ENCODE peak calls at places on chromosomes 16 and 17, in eight cellular contexts. One of them, this sample, is unnamed.

GRCh38 chr17:57097832-57098421 is 12.9 kb downstream of the AKAP1 start:
- DNase-seq in stimulated activated CD8-positive, alpha-beta memory T cell treated with anti-CD3 and anti-CD28 coated beads, Interleukin-4, amount 100 ng/mL, for 1 hour: no peak
- DNase-seq in stimulated activated naive B cell treated with anti-CD40 and anti-IgM and Interleukin-4, amounts not matched to agents 10 μg/mL and 1 μg/mL and 100 μg/mL, for 72 hours: no peak
- DNase-seq in HS-27A: no peak
- DNase-seq in NCI-H1092 treated with DMSO at 0.1 percent for 48 hours: peak
- DNase-seq in NCI-H2029: no peak
- DNase-seq in lower leg skin: no peak
- DNase-seq in ureter: no peak
- DNase-seq in this sample: no peak

GRCh38 chr16:30528799-30529457 is 2.6 kb upstream of the ZNF768 start:
- DNase-seq in stimulated activated CD8-positive, alpha-beta memory T cell treated with anti-CD3 and anti-CD28 coated beads, Interleukin-4, amount 100 ng/mL, for 1 hour: no peak
- DNase-seq in stimulated activated naive B cell treated with anti-CD40 and anti-IgM and Interleukin-4, amounts not matched to agents 10 μg/mL and 1 μg/mL and 100 μg/mL, for 72 hours: no peak
- DNase-seq in HS-27A: no peak
- DNase-seq in NCI-H1092 treated with DMSO at 0.1 percent for 48 hours: no peak
- DNase-seq in NCI-H2029: no peak
- DNase-seq in lower leg skin: no peak
- DNase-seq in ureter: no peak
- DNase-seq in this sample: no peak

GRCh38 chr17:39632153-39632941 is 4.6 kb upstream of the STARD3 start:
- DNase-seq in stimulated activated CD8-positive, alpha-beta memory T cell treated with anti-CD3 and anti-CD28 coated beads, Interleukin-4, amount 100 ng/mL, for 1 hour: no peak
- DNase-seq in stimulated activated naive B cell treated with anti-CD40 and anti-IgM and Interleukin-4, amounts not matched to agents 10 μg/mL and 1 μg/mL and 100 μg/mL, for 72 hours: no peak
- DNase-seq in HS-27A: no peak
- DNase-seq in NCI-H1092 treated with DMSO at 0.1 percent for 48 hours: peak
- DNase-seq in NCI-H2029: peak
- DNase-seq in lower leg skin: no peak
- DNase-seq in ureter: peak
- DNase-seq in this sample: no peak

GRCh38 chr16:76204249-76204648 is 73.0 kb upstream of the CNTNAP4 start:
- DNase-seq in stimulated activated CD8-positive, alpha-beta memory T cell treated with anti-CD3 and anti-CD28 coated beads, Interleukin-4, amount 100 ng/mL, for 1 hour: no peak
- DNase-seq in stimulated activated naive B cell treated with anti-CD40 and anti-IgM and Interleukin-4, amounts not matched to agents 10 μg/mL and 1 μg/mL and 100 μg/mL, for 72 hours: no peak
- DNase-seq in HS-27A: no peak
- DNase-seq in NCI-H1092 treated with DMSO at 0.1 percent for 48 hours: no peak
- DNase-seq in NCI-H2029: no peak
- DNase-seq in lower leg skin: no peak
- DNase-seq in ureter: no peak
- DNase-seq in this sample: no peak

GRCh38 chr17:35871415-35871814 is 2.7 kb upstream of the HEATR9 start:
- DNase-seq in stimulated activated CD8-positive, alpha-beta memory T cell treated with anti-CD3 and anti-CD28 coated beads, Interleukin-4, amount 100 ng/mL, for 1 hour: no peak
- DNase-seq in stimulated activated naive B cell treated with anti-CD40 and anti-IgM and Interleukin-4, amounts not matched to agents 10 μg/mL and 1 μg/mL and 100 μg/mL, for 72 hours: no peak
- DNase-seq in HS-27A: no peak
- DNase-seq in NCI-H1092 treated with DMSO at 0.1 percent for 48 hours: no peak
- DNase-seq in NCI-H2029: no peak
- DNase-seq in lower leg skin: no peak
- DNase-seq in ureter: no peak
- DNase-seq in this sample: no peak

GRCh38 chr17:74852237-74853047 is 7.2 kb downstream of the GRIN2C start:
- DNase-seq in stimulated activated CD8-positive, alpha-beta memory T cell treated with anti-CD3 and anti-CD28 coated beads, Interleukin-4, amount 100 ng/mL, for 1 hour: no peak
- DNase-seq in stimulated activated naive B cell treated with anti-CD40 and anti-IgM and Interleukin-4, amounts not matched to agents 10 μg/mL and 1 μg/mL and 100 μg/mL, for 72 hours: no peak
- DNase-seq in HS-27A: no peak
- DNase-seq in NCI-H1092 treated with DMSO at 0.1 percent for 48 hours: no peak
- DNase-seq in NCI-H2029: peak
- DNase-seq in lower leg skin: no peak
- DNase-seq in ureter: no peak
- DNase-seq in this sample: no peak

GRCh38 chr17:70109497-70109896 is 34.5 kb downstream of the KCNJ16 start:
- DNase-seq in stimulated activated CD8-positive, alpha-beta memory T cell treated with anti-CD3 and anti-CD28 coated beads, Interleukin-4, amount 100 ng/mL, for 1 hour: no peak
- DNase-seq in stimulated activated naive B cell treated with anti-CD40 and anti-IgM and Interleukin-4, amounts not matched to agents 10 μg/mL and 1 μg/mL and 100 μg/mL, for 72 hours: no peak
- DNase-seq in HS-27A: no peak
- DNase-seq in NCI-H1092 treated with DMSO at 0.1 percent for 48 hours: no peak
- DNase-seq in NCI-H2029: no peak
- DNase-seq in lower leg skin: no peak
- DNase-seq in ureter: no peak
- DNase-seq in this sample: no peak

GRCh38 chr17:16199093-16199492 is 16.2 kb downstream of the NCOR1 start:
- DNase-seq in stimulated activated CD8-positive, alpha-beta memory T cell treated with anti-CD3 and anti-CD28 coated beads, Interleukin-4, amount 100 ng/mL, for 1 hour: no peak
- DNase-seq in stimulated activated naive B cell treated with anti-CD40 and anti-IgM and Interleukin-4, amounts not matched to agents 10 μg/mL and 1 μg/mL and 100 μg/mL, for 72 hours: no peak
- DNase-seq in HS-27A: no peak
- DNase-seq in NCI-H1092 treated with DMSO at 0.1 percent for 48 hours: no peak
- DNase-seq in NCI-H2029: no peak
- DNase-seq in lower leg skin: no peak
- DNase-seq in ureter: no peak
- DNase-seq in this sample: no peak

GRCh38 chr17:4378626-4379025 is 12.2 kb upstream of the UBE2G1 start:
- DNase-seq in stimulated activated CD8-positive, alpha-beta memory T cell treated with anti-CD3 and anti-CD28 coated beads, Interleukin-4, amount 100 ng/mL, for 1 hour: no peak
- DNase-seq in stimulated activated naive B cell treated with anti-CD40 and anti-IgM and Interleukin-4, amounts not matched to agents 10 μg/mL and 1 μg/mL and 100 μg/mL, for 72 hours: no peak
- DNase-seq in HS-27A: no peak
- DNase-seq in NCI-H1092 treated with DMSO at 0.1 percent for 48 hours: no peak
- DNase-seq in NCI-H2029: no peak
- DNase-seq in lower leg skin: no peak
- DNase-seq in ureter: no peak
- DNase-seq in this sample: no peak

GRCh38 chr17:44628234-44629188 is 27.8 kb upstream of the MEIOC start:
- DNase-seq in stimulated activated CD8-positive, alpha-beta memory T cell treated with anti-CD3 and anti-CD28 coated beads, Interleukin-4, amount 100 ng/mL, for 1 hour: no peak
- DNase-seq in stimulated activated naive B cell treated with anti-CD40 and anti-IgM and Interleukin-4, amounts not matched to agents 10 μg/mL and 1 μg/mL and 100 μg/mL, for 72 hours: peak
- DNase-seq in HS-27A: no peak
- DNase-seq in NCI-H1092 treated with DMSO at 0.1 percent for 48 hours: peak
- DNase-seq in NCI-H2029: peak
- DNase-seq in lower leg skin: no peak
- DNase-seq in ureter: peak
- DNase-seq in this sample: no peak

GRCh38 chr16:58026139-58026704 is 668 bp downstream of the MMP15 start:
- DNase-seq in stimulated activated CD8-positive, alpha-beta memory T cell treated with anti-CD3 and anti-CD28 coated beads, Interleukin-4, amount 100 ng/mL, for 1 hour: no peak
- DNase-seq in stimulated activated naive B cell treated with anti-CD40 and anti-IgM and Interleukin-4, amounts not matched to agents 10 μg/mL and 1 μg/mL and 100 μg/mL, for 72 hours: no peak
- DNase-seq in HS-27A: no peak
- DNase-seq in NCI-H1092 treated with DMSO at 0.1 percent for 48 hours: peak
- DNase-seq in NCI-H2029: no peak
- DNase-seq in lower leg skin: no peak
- DNase-seq in ureter: no peak
- DNase-seq in this sample: no peak

GRCh38 chr16:83870830-83871229 is 28.1 kb upstream of the MLYCD start:
- DNase-seq in stimulated activated CD8-positive, alpha-beta memory T cell treated with anti-CD3 and anti-CD28 coated beads, Interleukin-4, amount 100 ng/mL, for 1 hour: no peak
- DNase-seq in stimulated activated naive B cell treated with anti-CD40 and anti-IgM and Interleukin-4, amounts not matched to agents 10 μg/mL and 1 μg/mL and 100 μg/mL, for 72 hours: no peak
- DNase-seq in HS-27A: no peak
- DNase-seq in NCI-H1092 treated with DMSO at 0.1 percent for 48 hours: no peak
- DNase-seq in NCI-H2029: no peak
- DNase-seq in lower leg skin: no peak
- DNase-seq in ureter: no peak
- DNase-seq in this sample: no peak

GRCh38 chr16:27799866-27800265 is 249.9 kb downstream of the KATNIP start:
- DNase-seq in stimulated activated CD8-positive, alpha-beta memory T cell treated with anti-CD3 and anti-CD28 coated beads, Interleukin-4, amount 100 ng/mL, for 1 hour: no peak
- DNase-seq in stimulated activated naive B cell treated with anti-CD40 and anti-IgM and Interleukin-4, amounts not matched to agents 10 μg/mL and 1 μg/mL and 100 μg/mL, for 72 hours: no peak
- DNase-seq in HS-27A: no peak
- DNase-seq in NCI-H1092 treated with DMSO at 0.1 percent for 48 hours: no peak
- DNase-seq in NCI-H2029: no peak
- DNase-seq in lower leg skin: no peak
- DNase-seq in ureter: no peak
- DNase-seq in this sample: no peak

GRCh38 chr16:14354561-14355351 is 275.3 kb downstream of the PARN start:
- DNase-seq in stimulated activated CD8-positive, alpha-beta memory T cell treated with anti-CD3 and anti-CD28 coated beads, Interleukin-4, amount 100 ng/mL, for 1 hour: no peak
- DNase-seq in stimulated activated naive B cell treated with anti-CD40 and anti-IgM and Interleukin-4, amounts not matched to agents 10 μg/mL and 1 μg/mL and 100 μg/mL, for 72 hours: peak
- DNase-seq in HS-27A: no peak
- DNase-seq in NCI-H1092 treated with DMSO at 0.1 percent for 48 hours: no peak
- DNase-seq in NCI-H2029: no peak
- DNase-seq in lower leg skin: no peak
- DNase-seq in ureter: no peak
- DNase-seq in this sample: no peak

GRCh38 chr17:80063815-80064585 is 27.6 kb downstream of the CCDC40 start:
- DNase-seq in stimulated activated CD8-positive, alpha-beta memory T cell treated with anti-CD3 and anti-CD28 coated beads, Interleukin-4, amount 100 ng/mL, for 1 hour: no peak
- DNase-seq in stimulated activated naive B cell treated with anti-CD40 and anti-IgM and Interleukin-4, amounts not matched to agents 10 μg/mL and 1 μg/mL and 100 μg/mL, for 72 hours: no peak
- DNase-seq in HS-27A: peak
- DNase-seq in NCI-H1092 treated with DMSO at 0.1 percent for 48 hours: no peak
- DNase-seq in NCI-H2029: no peak
- DNase-seq in lower leg skin: peak
- DNase-seq in ureter: peak
- DNase-seq in this sample: no peak

GRCh38 chr16:17768257-17768656 is 297.5 kb upstream of the XYLT1 start:
- DNase-seq in stimulated activated CD8-positive, alpha-beta memory T cell treated with anti-CD3 and anti-CD28 coated beads, Interleukin-4, amount 100 ng/mL, for 1 hour: no peak
- DNase-seq in stimulated activated naive B cell treated with anti-CD40 and anti-IgM and Interleukin-4, amounts not matched to agents 10 μg/mL and 1 μg/mL and 100 μg/mL, for 72 hours: no peak
- DNase-seq in HS-27A: no peak
- DNase-seq in NCI-H1092 treated with DMSO at 0.1 percent for 48 hours: no peak
- DNase-seq in NCI-H2029: no peak
- DNase-seq in lower leg skin: no peak
- DNase-seq in ureter: no peak
- DNase-seq in this sample: no peak

GRCh38 chr17:8963665-8964258 is 1.7 kb downstream of the PIK3R5 start:
- DNase-seq in stimulated activated CD8-positive, alpha-beta memory T cell treated with anti-CD3 and anti-CD28 coated beads, Interleukin-4, amount 100 ng/mL, for 1 hour: no peak
- DNase-seq in stimulated activated naive B cell treated with anti-CD40 and anti-IgM and Interleukin-4, amounts not matched to agents 10 μg/mL and 1 μg/mL and 100 μg/mL, for 72 hours: no peak
- DNase-seq in HS-27A: no peak
- DNase-seq in NCI-H1092 treated with DMSO at 0.1 percent for 48 hours: no peak
- DNase-seq in NCI-H2029: no peak
- DNase-seq in lower leg skin: no peak
- DNase-seq in ureter: no peak
- DNase-seq in this sample: no peak

GRCh38 chr16:85304337-85304736 is 192.1 kb upstream of the CIBAR2 start:
- DNase-seq in stimulated activated CD8-positive, alpha-beta memory T cell treated with anti-CD3 and anti-CD28 coated beads, Interleukin-4, amount 100 ng/mL, for 1 hour: no peak
- DNase-seq in stimulated activated naive B cell treated with anti-CD40 and anti-IgM and Interleukin-4, amounts not matched to agents 10 μg/mL and 1 μg/mL and 100 μg/mL, for 72 hours: no peak
- DNase-seq in HS-27A: no peak
- DNase-seq in NCI-H1092 treated with DMSO at 0.1 percent for 48 hours: no peak
- DNase-seq in NCI-H2029: peak
- DNase-seq in lower leg skin: no peak
- DNase-seq in ureter: no peak
- DNase-seq in this sample: no peak

GRCh38 chr17:60506312-60506711 is 19.7 kb downstream of the APPBP2 start:
- DNase-seq in stimulated activated CD8-positive, alpha-beta memory T cell treated with anti-CD3 and anti-CD28 coated beads, Interleukin-4, amount 100 ng/mL, for 1 hour: no peak
- DNase-seq in stimulated activated naive B cell treated with anti-CD40 and anti-IgM and Interleukin-4, amounts not matched to agents 10 μg/mL and 1 μg/mL and 100 μg/mL, for 72 hours: no peak
- DNase-seq in HS-27A: no peak
- DNase-seq in NCI-H1092 treated with DMSO at 0.1 percent for 48 hours: no peak
- DNase-seq in NCI-H2029: no peak
- DNase-seq in lower leg skin: no peak
- DNase-seq in ureter: no peak
- DNase-seq in this sample: peak

GRCh38 chr16:2160915-2161551 is 5.5 kb downstream of the TRAF7 start:
- DNase-seq in stimulated activated CD8-positive, alpha-beta memory T cell treated with anti-CD3 and anti-CD28 coated beads, Interleukin-4, amount 100 ng/mL, for 1 hour: no peak
- DNase-seq in stimulated activated naive B cell treated with anti-CD40 and anti-IgM and Interleukin-4, amounts not matched to agents 10 μg/mL and 1 μg/mL and 100 μg/mL, for 72 hours: no peak
- DNase-seq in HS-27A: no peak
- DNase-seq in NCI-H1092 treated with DMSO at 0.1 percent for 48 hours: no peak
- DNase-seq in NCI-H2029: no peak
- DNase-seq in lower leg skin: peak
- DNase-seq in ureter: no peak
- DNase-seq in this sample: no peak

GRCh38 chr16:84453061-84453752 is 51.3 kb downstream of the MEAK7 start:
- DNase-seq in stimulated activated CD8-positive, alpha-beta memory T cell treated with anti-CD3 and anti-CD28 coated beads, Interleukin-4, amount 100 ng/mL, for 1 hour: no peak
- DNase-seq in stimulated activated naive B cell treated with anti-CD40 and anti-IgM and Interleukin-4, amounts not matched to agents 10 μg/mL and 1 μg/mL and 100 μg/mL, for 72 hours: no peak
- DNase-seq in HS-27A: no peak
- DNase-seq in NCI-H1092 treated with DMSO at 0.1 percent for 48 hours: no peak
- DNase-seq in NCI-H2029: no peak
- DNase-seq in lower leg skin: no peak
- DNase-seq in ureter: no peak
- DNase-seq in this sample: no peak